ENCODE peak calls at places on chromosomes 12 and 14, in eight cellular contexts. One of them, this sample, is unnamed.

GRCh38 chr12:34296143-34297041 is 274.1 kb downstream of the ALG10 start:
- DNase-seq in activated T-helper 1 cell treated with Interleukin-2 at 50 U/mL for 16 hours: no peak
- DNase-seq in CD8-positive, alpha-beta T cell: no peak
- DNase-seq in HAP-1: no peak
- DNase-seq in PC-3: no peak
- DNase-seq in GM04503: no peak
- DNase-seq in NCI-H1092 treated with DMSO at 0.1 percent for 48 hours: no peak
- DNase-seq in activated T-cell treated with anti-CD3 and anti-CD28 coated beads, Interleukin-2, amount 50 U/mL, for 72 hours: no peak
- DNase-seq in this sample: no peak

GRCh38 chr12:129901256-129901655 is 2.6 kb downstream of the TMEM132D start:
- DNase-seq in CD8-positive, alpha-beta T cell: no peak
- DNase-seq in NCI-H1092 treated with DMSO at 0.1 percent for 48 hours: no peak
- DNase-seq in activated T-cell treated with anti-CD3 and anti-CD28 coated beads, Interleukin-2, amount 50 U/mL, for 72 hours: no peak
- DNase-seq in PC-3: no peak
- DNase-seq in GM04503: no peak
- DNase-seq in HAP-1: no peak
- DNase-seq in activated T-helper 1 cell treated with Interleukin-2 at 50 U/mL for 16 hours: no peak
- DNase-seq in this sample: no peak

GRCh38 chr12:121968880-121969279 is 50.5 kb downstream of the CFAP251 start:
- DNase-seq in activated T-cell treated with anti-CD3 and anti-CD28 coated beads, Interleukin-2, amount 50 U/mL, for 72 hours: no peak
- DNase-seq in CD8-positive, alpha-beta T cell: no peak
- DNase-seq in NCI-H1092 treated with DMSO at 0.1 percent for 48 hours: no peak
- DNase-seq in PC-3: no peak
- DNase-seq in HAP-1: no peak
- DNase-seq in activated T-helper 1 cell treated with Interleukin-2 at 50 U/mL for 16 hours: no peak
- DNase-seq in GM04503: no peak
- DNase-seq in this sample: no peak

GRCh38 chr12:71475280-71475679 is 35.7 kb downstream of the LGR5 start:
- DNase-seq in PC-3: no peak
- DNase-seq in activated T-cell treated with anti-CD3 and anti-CD28 coated beads, Interleukin-2, amount 50 U/mL, for 72 hours: no peak
- DNase-seq in HAP-1: no peak
- DNase-seq in activated T-helper 1 cell treated with Interleukin-2 at 50 U/mL for 16 hours: no peak
- DNase-seq in CD8-positive, alpha-beta T cell: no peak
- DNase-seq in NCI-H1092 treated with DMSO at 0.1 percent for 48 hours: no peak
- DNase-seq in GM04503: peak
- DNase-seq in this sample: no peak

GRCh38 chr12:123645851-123646250 is 12.2 kb downstream of the GTF2H3 start:
- DNase-seq in PC-3: no peak
- DNase-seq in GM04503: no peak
- DNase-seq in activated T-cell treated with anti-CD3 and anti-CD28 coated beads, Interleukin-2, amount 50 U/mL, for 72 hours: no peak
- DNase-seq in CD8-positive, alpha-beta T cell: no peak
- DNase-seq in NCI-H1092 treated with DMSO at 0.1 percent for 48 hours: no peak
- DNase-seq in HAP-1: no peak
- DNase-seq in activated T-helper 1 cell treated with Interleukin-2 at 50 U/mL for 16 hours: no peak
- DNase-seq in this sample: no peak

GRCh38 chr14:90450151-90450550 is 53.3 kb downstream of the CALM1 start:
- DNase-seq in PC-3: no peak
- DNase-seq in GM04503: no peak
- DNase-seq in activated T-cell treated with anti-CD3 and anti-CD28 coated beads, Interleukin-2, amount 50 U/mL, for 72 hours: no peak
- DNase-seq in CD8-positive, alpha-beta T cell: no peak
- DNase-seq in HAP-1: no peak
- DNase-seq in NCI-H1092 treated with DMSO at 0.1 percent for 48 hours: no peak
- DNase-seq in activated T-helper 1 cell treated with Interleukin-2 at 50 U/mL for 16 hours: no peak
- DNase-seq in this sample: no peak

GRCh38 chr12:4246116-4246515 is 27.4 kb upstream of the CCND2 start:
- DNase-seq in HAP-1: no peak
- DNase-seq in GM04503: no peak
- DNase-seq in activated T-cell treated with anti-CD3 and anti-CD28 coated beads, Interleukin-2, amount 50 U/mL, for 72 hours: no peak
- DNase-seq in PC-3: no peak
- DNase-seq in CD8-positive, alpha-beta T cell: no peak
- DNase-seq in activated T-helper 1 cell treated with Interleukin-2 at 50 U/mL for 16 hours: no peak
- DNase-seq in NCI-H1092 treated with DMSO at 0.1 percent for 48 hours: no peak
- DNase-seq in this sample: no peak

GRCh38 chr12:967641-968040 is 18.1 kb upstream of the RAD52 start:
- DNase-seq in CD8-positive, alpha-beta T cell: no peak
- DNase-seq in GM04503: no peak
- DNase-seq in NCI-H1092 treated with DMSO at 0.1 percent for 48 hours: no peak
- DNase-seq in activated T-helper 1 cell treated with Interleukin-2 at 50 U/mL for 16 hours: no peak
- DNase-seq in activated T-cell treated with anti-CD3 and anti-CD28 coated beads, Interleukin-2, amount 50 U/mL, for 72 hours: no peak
- DNase-seq in HAP-1: no peak
- DNase-seq in PC-3: no peak
- DNase-seq in this sample: no peak

GRCh38 chr14:68569546-68569908 is 223.3 kb downstream of the ZFP36L1 start:
- DNase-seq in CD8-positive, alpha-beta T cell: no peak
- DNase-seq in HAP-1: no peak
- DNase-seq in activated T-helper 1 cell treated with Interleukin-2 at 50 U/mL for 16 hours: no peak
- DNase-seq in GM04503: no peak
- DNase-seq in PC-3: no peak
- DNase-seq in activated T-cell treated with anti-CD3 and anti-CD28 coated beads, Interleukin-2, amount 50 U/mL, for 72 hours: no peak
- DNase-seq in NCI-H1092 treated with DMSO at 0.1 percent for 48 hours: no peak
- DNase-seq in this sample: no peak

GRCh38 chr12:109839444-109839843 is 6.2 kb upstream of the TRPV4 start:
- DNase-seq in GM04503: no peak
- DNase-seq in activated T-helper 1 cell treated with Interleukin-2 at 50 U/mL for 16 hours: no peak
- DNase-seq in CD8-positive, alpha-beta T cell: no peak
- DNase-seq in PC-3: no peak
- DNase-seq in HAP-1: no peak
- DNase-seq in NCI-H1092 treated with DMSO at 0.1 percent for 48 hours: no peak
- DNase-seq in activated T-cell treated with anti-CD3 and anti-CD28 coated beads, Interleukin-2, amount 50 U/mL, for 72 hours: no peak
- DNase-seq in this sample: no peak

GRCh38 chr12:52121848-52122838 is 42.6 kb downstream of the SMIM41 start:
- DNase-seq in PC-3: peak
- DNase-seq in HAP-1: peak
- DNase-seq in activated T-cell treated with anti-CD3 and anti-CD28 coated beads, Interleukin-2, amount 50 U/mL, for 72 hours: peak
- DNase-seq in activated T-helper 1 cell treated with Interleukin-2 at 50 U/mL for 16 hours: peak
- DNase-seq in NCI-H1092 treated with DMSO at 0.1 percent for 48 hours: peak
- DNase-seq in GM04503: no peak
- DNase-seq in CD8-positive, alpha-beta T cell: peak
- DNase-seq in this sample: peak

GRCh38 chr14:106802413-106803364 is 1276.3 kb downstream of the TMEM121 start:
- DNase-seq in activated T-helper 1 cell treated with Interleukin-2 at 50 U/mL for 16 hours: no peak
- DNase-seq in GM04503: no peak
- DNase-seq in PC-3: no peak
- DNase-seq in HAP-1: no peak
- DNase-seq in NCI-H1092 treated with DMSO at 0.1 percent for 48 hours: no peak
- DNase-seq in activated T-cell treated with anti-CD3 and anti-CD28 coated beads, Interleukin-2, amount 50 U/mL, for 72 hours: no peak
- DNase-seq in CD8-positive, alpha-beta T cell: no peak
- DNase-seq in this sample: no peak

GRCh38 chr12:108565976-108566375 is 3.6 kb downstream of the ISCU start:
- DNase-seq in PC-3: peak
- DNase-seq in CD8-positive, alpha-beta T cell: no peak
- DNase-seq in activated T-cell treated with anti-CD3 and anti-CD28 coated beads, Interleukin-2, amount 50 U/mL, for 72 hours: peak
- DNase-seq in activated T-helper 1 cell treated with Interleukin-2 at 50 U/mL for 16 hours: peak
- DNase-seq in HAP-1: no peak
- DNase-seq in GM04503: no peak
- DNase-seq in NCI-H1092 treated with DMSO at 0.1 percent for 48 hours: peak
- DNase-seq in this sample: peak

GRCh38 chr12:89157413-89157812 is 194.9 kb downstream of the DUSP6 start:
- DNase-seq in activated T-cell treated with anti-CD3 and anti-CD28 coated beads, Interleukin-2, amount 50 U/mL, for 72 hours: no peak
- DNase-seq in HAP-1: no peak
- DNase-seq in activated T-helper 1 cell treated with Interleukin-2 at 50 U/mL for 16 hours: no peak
- DNase-seq in PC-3: no peak
- DNase-seq in GM04503: no peak
- DNase-seq in NCI-H1092 treated with DMSO at 0.1 percent for 48 hours: no peak
- DNase-seq in CD8-positive, alpha-beta T cell: no peak
- DNase-seq in this sample: no peak

This sample was measured in CD4-positive, alpha-beta T cell.